ENCODE peak calls at places on chromosomes 16 and 17, in four cellular contexts. B is lower leg skin, S is uterus, I is ovary. R is an unnamed sample.
A peak's percentile ranks its signal among the peaks of the same experiment; 100 is the strongest.

GRCh38 chr17:32564325-32564724 is 77.5 kb downstream of the CDK5R1 start:
- DNase-seq in S (no peak), I (no peak), B (no peak), R (no peak)

GRCh38 chr17:21302711-21303425 is 18.4 kb downstream of the MAP2K3 start:
- DNase-seq in S (no peak), B (no peak), I (no peak), R (no peak)

GRCh38 chr17:82324566-82325285 is 7.3 kb upstream of the CD7 start:
- DNase-seq in S (no peak), B (no peak), I (no peak), R (no peak)

GRCh38 chr16:85401370-85401916 is 211.7 kb upstream of the GSE1 start:
- DNase-seq in I (peak; percentile 15), B (peak; percentile 45), S (peak; percentile 12), R (no peak)

GRCh38 chr16:53234836-53235235 is 180.0 kb downstream of the CHD9 start:
- DNase-seq in S (no peak), I (no peak), B (no peak), R (no peak)

GRCh38 chr17:76515291-76515949 is 14.2 kb upstream of the RHBDF2 start:
- DNase-seq in B (peak; percentile 97), I (peak; percentile 66), S (peak; percentile 85), R (peak; percentile 69)

GRCh38 chr16:88478115-88478514 is 25.0 kb downstream of the ZFPM1 start:
- DNase-seq in B (no peak), S (no peak), I (no peak), R (no peak)

GRCh38 chr17:78805301-78805700 is 23.2 kb upstream of the CYTH1 start:
- DNase-seq in I (no peak), S (no peak), B (no peak), R (no peak)

GRCh38 chr17:38738007-38738662 is 8.0 kb downstream of the CISD3 start:
- DNase-seq in B (no peak), I (no peak), S (no peak), R (no peak)

GRCh38 chr16:51237861-51238378 is 86.8 kb upstream of the SALL1 start:
- DNase-seq in B (no peak), S (no peak), I (no peak), R (no peak)

GRCh38 chr16:23699100-23699499 is 13.9 kb downstream of the ERN2 start:
- DNase-seq in S (no peak), I (no peak), B (no peak), R (no peak)
- TF ChIP-seq POLR2A in S (no peak), I (no peak), B (no peak), R (no peak)

GRCh38 chr17:37643118-37643766 is at the start of gene DDX52:
- DNase-seq in B (peak; percentile 98), S (peak; percentile 90), I (peak; percentile 91), R (peak; percentile 73)
- TF ChIP-seq POLR2A in B (no peak), S (peak; percentile 64), I (peak; percentile 41), R (peak; percentile 88)

GRCh38 chr17:74987909-74988711 is 678 bp downstream of the CDR2L start:
- DNase-seq in I (peak; percentile 88), B (peak; percentile 97), S (peak; percentile 86), R (no peak)
- TF ChIP-seq POLR2A in I (no peak), B (no peak), S (peak; percentile 16), R (peak; percentile 40)

DNA sequence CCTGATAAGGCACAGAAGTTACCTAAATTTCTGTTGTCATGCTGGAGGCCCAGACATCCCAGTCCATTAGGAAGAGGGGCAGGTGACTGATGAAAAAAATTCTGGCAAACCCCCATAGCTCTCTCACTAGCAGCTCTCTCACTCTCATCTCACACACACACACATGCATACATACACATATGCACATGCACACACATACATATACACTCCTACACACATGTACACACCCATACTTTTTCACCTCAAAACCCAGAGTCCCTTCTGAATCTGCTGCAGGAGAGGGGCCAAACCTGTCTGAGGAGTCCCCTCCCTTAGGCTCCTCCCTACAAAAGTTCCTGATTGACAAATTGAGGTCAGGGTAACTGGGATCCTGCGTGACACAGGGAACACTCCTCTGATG is 22.6 kb upstream of the SDR42E2 start:
- DNase-seq in S (no peak), I (no peak), B (no peak), R (no peak)
- TF ChIP-seq POLR2A in S (no peak), I (no peak), B (no peak), R (no peak)

DNA sequence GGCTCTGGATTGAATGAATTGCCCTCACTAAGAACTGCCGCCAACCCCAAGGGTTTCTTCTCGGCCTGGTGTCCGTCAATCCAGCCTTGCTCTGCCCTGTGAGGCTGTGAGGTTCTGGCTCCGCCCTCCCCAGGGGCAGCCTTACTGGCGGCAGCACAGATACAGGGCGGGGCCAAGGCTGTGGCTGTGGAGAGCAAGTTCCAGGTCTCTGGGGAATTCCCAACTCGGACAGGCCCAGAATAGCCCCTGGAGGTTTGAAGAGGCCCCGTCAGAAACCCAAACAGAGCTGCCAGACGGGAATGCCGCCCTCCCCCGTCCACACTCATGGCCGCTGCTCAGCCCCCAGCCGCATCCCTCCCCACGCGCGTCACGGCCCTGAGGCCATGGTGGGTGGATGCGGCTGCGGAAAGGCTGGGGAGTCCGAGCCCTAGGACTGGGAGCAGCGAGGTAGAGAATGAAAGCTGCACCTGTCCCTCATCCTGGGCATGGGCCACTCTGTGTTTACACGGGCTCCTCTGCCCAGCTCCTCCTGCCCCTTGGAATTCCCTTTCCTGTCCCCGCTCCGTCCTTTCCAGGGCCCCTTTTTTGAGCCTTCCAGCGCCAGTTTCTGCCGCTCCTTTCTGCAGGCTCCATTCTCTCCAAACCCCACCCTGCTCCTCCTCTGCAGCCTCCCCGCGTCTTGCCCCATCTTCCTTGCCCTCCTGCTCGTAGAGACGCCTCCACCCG is 660 bp upstream of the PRRT2 start:
- DNase-seq in B (peak; percentile 98), S (peak; percentile 96), I (peak; percentile 97), R (peak; percentile 94)
- TF ChIP-seq POLR2A in B (no peak), S (peak; percentile 39), I (no peak), R (peak; percentile 67)

GRCh38 chr17:48542956-48543853 is 1.7 kb downstream of the HOXB2 start:
- DNase-seq in I (no peak), B (peak; percentile 94), S (no peak), R (no peak)
- TF ChIP-seq POLR2A in I (no peak), B (no peak), S (peak; percentile 24), R (no peak)

GRCh38 chr17:16352838-16353701 is at the start of gene CENPV:
- DNase-seq in B (peak; percentile 87), S (peak; percentile 48), I (peak; percentile 48), R (peak; percentile 40)
- TF ChIP-seq POLR2A in B (no peak), S (no peak), I (no peak), R (peak; percentile 19)

DNA sequence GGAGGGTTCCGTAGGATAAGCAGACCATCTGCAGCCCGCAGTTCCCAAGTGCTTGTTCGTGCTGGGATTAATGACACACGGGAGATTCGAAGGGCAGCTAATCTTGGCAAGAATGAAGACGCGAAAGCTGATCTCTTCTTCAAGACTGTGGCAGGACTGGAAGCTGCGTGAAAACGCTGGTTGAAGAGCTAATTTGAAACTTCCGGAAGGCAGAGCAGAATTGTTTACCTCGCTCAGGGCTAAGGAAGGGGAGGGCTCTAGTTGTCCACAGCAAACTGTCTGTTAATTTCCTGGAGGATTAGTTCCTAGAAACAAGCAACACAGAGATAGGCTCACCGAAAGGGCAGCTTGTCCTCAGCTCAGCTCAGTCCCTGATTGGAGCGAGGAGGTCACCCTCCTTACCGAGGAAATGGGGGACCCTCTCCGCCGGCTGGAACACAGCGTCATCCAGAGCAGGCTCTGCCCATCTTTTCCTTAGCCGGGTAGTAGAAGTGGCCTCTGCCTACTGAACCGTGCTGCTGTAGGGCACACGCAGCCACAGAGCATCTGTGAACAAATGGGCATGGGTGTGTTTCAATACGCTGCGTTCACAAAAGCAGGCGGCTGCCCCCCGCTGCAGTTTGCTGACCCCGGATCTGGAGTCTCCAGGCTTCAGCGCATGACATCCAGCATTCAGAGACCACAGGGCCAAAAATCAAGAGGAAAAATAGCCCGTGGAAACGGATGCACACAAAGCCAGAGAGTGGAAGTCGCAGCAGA is 16.7 kb upstream of the BAIAP2 start:
- DNase-seq in B (no peak), I (peak; percentile 41), S (no peak), R (no peak)
- TF ChIP-seq POLR2A in B (no peak), I (no peak), S (no peak), R (no peak)

GRCh38 chr16:72991211-72991610 is 56.7 kb downstream of the ZFHX3 start:
- DNase-seq in S (no peak), I (no peak), B (peak; percentile 2), R (no peak)

GRCh38 chr16:72989203-72989991 is 58.5 kb downstream of the ZFHX3 start:
- DNase-seq in I (no peak), S (no peak), B (peak; percentile 71), R (peak; percentile 62)

GRCh38 chr16:72988568-72988967 is 59.4 kb downstream of the ZFHX3 start:
- DNase-seq in S (no peak), I (no peak), B (no peak), R (no peak)

GRCh38 chr16:72990571-72990970 is 57.4 kb downstream of the ZFHX3 start:
- DNase-seq in B (peak; percentile 78), I (no peak), S (no peak), R (no peak)

GRCh38 chr16:72990003-72990521 is 57.9 kb downstream of the ZFHX3 start:
- DNase-seq in B (peak; percentile 95), I (peak; percentile 39), S (peak; percentile 66), R (peak; percentile 79)
- TF ChIP-seq POLR2A in B (no peak), I (no peak), S (no peak), R (peak; percentile 49)

GRCh38 chr17:61726977-61727376 is 136.0 kb upstream of the NACA2 start:
- DNase-seq in I (no peak), S (no peak), B (no peak), R (no peak)
- TF ChIP-seq POLR2A in I (no peak), S (no peak), B (no peak), R (no peak)